ENCODE peak calls at places on chromosomes 4 and X, in five cellular contexts. V is left lung, S is skeletal muscle cell, R is sigmoid colon, Q is choroid plexus epithelial cell. X is an unnamed sample.

GRCh38 chrX:54824722-54825121 is 17.2 kb downstream of the MAGED2 start:
- DNase-seq in Q (no peak), R (no peak), V (no peak), S (no peak), X (no peak)

GRCh38 chr4:179625391-179625790 is 2183.2 kb upstream of the AGA start:
- DNase-seq in V (no peak), Q (peak; percentile 22), S (peak; percentile 67), R (no peak), X (peak; percentile 67)

GRCh38 chr4:117370944-117371665 is 285.7 kb upstream of the TRAM1L1 start:
- DNase-seq in V (no peak), Q (no peak), R (no peak), S (no peak), X (no peak)

GRCh38 chrX:133986008-133986683 is 752 bp upstream of the GPC3 start:
- DNase-seq in Q (no peak), S (no peak), R (no peak), V (no peak), X (no peak)

GRCh38 chr4:183721207-183722081 is 62.4 kb downstream of the TRAPPC11 start:
- DNase-seq in V (peak; percentile 74), Q (peak; percentile 55), S (no peak), R (no peak), X (peak; percentile 22)

GRCh38 chr4:22030321-22030720 is 81.7 kb upstream of the KCNIP4 start:
- DNase-seq in S (no peak), Q (no peak), R (no peak), V (no peak), X (peak; percentile 7)

GRCh38 chr4:52783069-52783468 is 31.8 kb upstream of the ERVMER34-1 start:
- DNase-seq in Q (no peak), R (no peak), S (no peak), V (no peak), X (peak; percentile 80)

GRCh38 chr4:169802871-169803270 is 45.1 kb upstream of the HPF1 start:
- DNase-seq in V (no peak), Q (no peak), S (no peak), R (no peak), X (no peak)

GRCh38 chrX:123731258-123731986 is 1.4 kb downstream of the THOC2 start:
- DNase-seq in S (no peak), V (peak; percentile 45), Q (peak; percentile 37), R (no peak), X (peak; percentile 23)

GRCh38 chr4:306551-306961 is 1.3 kb upstream of the ZNF732 start:
- DNase-seq in V (no peak), R (no peak), Q (no peak), S (no peak), X (no peak)

GRCh38 chr4:101102114-101102752 is 245.1 kb downstream of the PPP3CA start:
- DNase-seq in V (no peak), R (peak; percentile 69), Q (peak; percentile 94), S (peak; percentile 89), X (no peak)

GRCh38 chrX:3567681-3568080 is 145.8 kb downstream of the PRKX start:
- DNase-seq in S (no peak), R (no peak), Q (no peak), V (no peak), X (peak; percentile 2)

GRCh38 chr4:168741281-168742173 is 244.7 kb downstream of the PALLD start:
- DNase-seq in S (no peak), Q (no peak), R (no peak), V (peak; percentile 74), X (no peak)

GRCh38 chr4:67542076-67542475 is 3.2 kb downstream of the CENPC start:
- DNase-seq in R (no peak), V (no peak), Q (no peak), S (no peak), X (no peak)

GRCh38 chrX:24282381-24283121 is 31.3 kb downstream of the SUPT20HL2 start:
- DNase-seq in V (no peak), R (peak; percentile 69), S (no peak), Q (peak; percentile 31), X (no peak)

GRCh38 chr4:150799207-150799606 is 215.9 kb downstream of the LRBA start:
- DNase-seq in S (no peak), V (no peak), Q (peak; percentile 43), R (no peak), X (peak; percentile 5)

GRCh38 chr4:44447563-44448504 is 775 bp downstream of the KCTD8 start:
- DNase-seq in Q (peak; percentile 4), V (peak; percentile 28), S (no peak), R (peak; percentile 64), X (peak; percentile 36)

GRCh38 chrX:153499876-153500275 is 5.1 kb downstream of the BGN start:
- DNase-seq in Q (no peak), S (no peak), R (no peak), V (no peak), X (no peak)

GRCh38 chr4:112967109-112967508 is 82.3 kb upstream of the ANK2 start:
- DNase-seq in S (no peak), R (no peak), Q (no peak), V (no peak), X (no peak)

DNA sequence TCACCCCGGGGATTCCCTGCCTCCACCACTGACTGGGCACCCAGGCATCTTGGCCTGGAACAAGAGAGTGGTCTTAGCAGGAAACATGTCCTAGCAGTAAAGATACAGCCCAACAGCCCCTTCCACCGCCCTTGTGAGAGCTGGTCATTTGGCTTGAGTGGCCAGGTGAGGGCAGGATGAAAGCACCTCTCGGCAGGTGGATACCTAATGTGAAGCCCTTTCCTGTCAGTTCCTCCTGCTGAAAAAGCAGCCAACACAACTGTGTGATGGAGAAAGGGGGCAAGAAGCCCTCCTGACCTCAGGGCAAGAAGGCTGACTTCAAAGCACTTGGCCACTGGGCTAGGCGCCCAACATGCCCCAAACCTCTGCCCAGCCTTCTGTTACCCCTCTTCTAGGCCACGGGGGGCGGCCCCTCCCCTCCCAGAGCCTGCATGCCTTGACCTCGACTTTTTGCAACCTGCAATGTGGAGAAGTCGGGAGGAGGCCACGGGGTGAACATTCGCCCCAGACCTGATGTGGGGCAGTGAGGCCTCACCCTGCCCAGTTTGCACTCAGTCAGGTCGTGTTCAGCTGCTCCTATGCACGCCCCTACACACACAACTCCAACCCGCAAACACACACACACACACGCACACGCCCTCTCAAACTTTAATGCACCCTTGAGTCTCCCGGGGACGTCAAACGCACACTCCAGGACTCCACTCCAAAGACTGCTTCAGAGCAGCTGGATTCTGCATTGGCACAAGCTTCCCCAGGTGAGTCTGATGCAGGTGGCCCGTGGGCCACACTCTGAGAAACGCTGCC is 1.1 kb downstream of the LGI2 start:
- DNase-seq in V (no peak), S (no peak), R (no peak), Q (no peak), X (no peak)
- H3K4me3 ChIP-seq in V (peak overlapping the region; percentile 29), S (peak overlapping the region; percentile 44), R (peak overlapping the region; percentile 68), Q (no peak overlapping the region), X (no peak overlapping the region)

GRCh38 chrX:65745992-65746391 is 78.5 kb downstream of the MSN start:
- DNase-seq in V (no peak), Q (peak; percentile 22), S (no peak), R (no peak), X (peak; percentile 24)

GRCh38 chrX:65752294-65752693 is 84.8 kb downstream of the MSN start:
- DNase-seq in V (no peak), S (no peak), Q (no peak), R (no peak), X (no peak)

GRCh38 chrX:65755786-65756185 is 88.3 kb downstream of the MSN start:
- DNase-seq in V (no peak), Q (no peak), S (no peak), R (no peak), X (peak; percentile 51)

GRCh38 chrX:65750674-65751469 is 83.4 kb downstream of the MSN start:
- DNase-seq in R (no peak), S (no peak), Q (no peak), V (no peak), X (no peak)

DNA sequence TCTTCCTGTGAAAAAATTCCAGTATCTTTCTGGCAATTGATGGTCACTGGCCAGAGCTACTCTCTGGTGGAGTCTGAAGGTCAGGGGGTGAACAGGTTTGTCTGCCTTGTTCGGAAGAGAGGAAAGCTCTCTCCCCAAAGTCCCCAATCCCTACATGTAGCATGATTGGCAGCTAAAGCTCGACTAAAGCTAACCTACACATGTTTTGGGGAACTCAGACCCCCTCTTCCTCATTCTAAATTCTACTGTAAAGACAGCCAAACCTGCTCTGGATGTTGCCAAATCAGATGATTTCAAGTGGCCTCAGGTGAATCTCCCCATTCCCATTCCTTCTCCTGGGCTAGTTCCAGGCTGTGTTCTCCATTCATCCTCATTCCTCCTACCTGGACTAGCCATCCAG is 84.1 kb downstream of the MSN start:
- DNase-seq in Q (no peak), V (no peak), S (no peak), R (no peak), X (no peak)
- H3K4me3 ChIP-seq in Q (no peak overlapping the region), V (no peak overlapping the region), S (no peak overlapping the region), R (no peak overlapping the region), X (no peak overlapping the region)

GRCh38 chr4:87525636-87526035 is 3.5 kb downstream of the SPARCL1 start:
- DNase-seq in S (peak; percentile 68), R (peak; percentile 75), Q (peak; percentile 62), V (no peak), X (peak; percentile 81)

GRCh38 chr4:87524456-87524855 is 4.7 kb downstream of the SPARCL1 start:
- DNase-seq in R (no peak), S (no peak), Q (no peak), V (no peak), X (no peak)

GRCh38 chr4:87530868-87531267 is 1.7 kb upstream of the SPARCL1 start:
- DNase-seq in V (no peak), Q (peak; percentile 22), S (peak; percentile 94), R (peak; percentile 95), X (peak; percentile 93)

GRCh38 chr4:87529187-87529586 is at the start of gene SPARCL1:
- DNase-seq in S (no peak), V (no peak), R (peak; percentile 86), Q (no peak), X (no peak)

DNA sequence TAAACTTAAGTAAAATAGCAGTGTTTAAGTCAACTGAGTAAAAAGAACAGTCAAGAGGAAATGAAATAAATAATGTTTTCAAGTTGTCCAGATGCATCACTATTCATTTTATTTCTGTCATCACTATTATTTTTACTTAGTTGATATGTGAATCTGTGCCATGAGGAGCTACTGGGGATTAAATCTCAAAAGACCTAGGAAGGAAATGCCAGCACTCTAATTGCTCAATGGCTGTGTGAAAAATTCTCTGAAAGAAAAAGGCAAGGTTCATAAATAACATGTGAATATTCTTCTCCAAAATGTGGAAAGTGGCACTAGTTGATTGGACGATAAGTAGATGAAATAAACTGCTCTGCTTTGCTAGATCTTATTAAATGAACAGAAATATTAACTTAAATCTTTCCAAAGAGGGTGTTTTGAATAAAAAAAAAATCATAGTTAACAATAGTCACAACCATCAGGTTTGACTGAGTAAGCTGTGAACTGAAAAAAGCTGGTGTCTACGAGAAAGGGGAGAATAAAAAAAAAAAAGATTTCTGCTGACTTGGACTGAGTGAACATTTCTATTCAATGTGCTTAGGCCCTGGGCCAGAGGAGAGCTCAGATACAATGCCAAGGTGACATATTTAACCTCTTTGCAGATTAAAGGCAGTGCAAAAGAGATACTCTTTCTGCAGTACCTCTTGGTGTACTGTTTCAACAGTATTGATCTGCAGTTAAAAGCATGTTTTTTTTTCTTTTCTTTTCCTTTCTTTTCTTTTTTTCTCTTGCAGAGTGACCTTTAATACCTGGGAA is 1.5 kb downstream of the SPARCL1 start:
- DNase-seq in V (no peak), S (no peak), R (no peak), Q (peak; percentile 23), X (no peak)
- H3K4me3 ChIP-seq in V (peak overlapping the region; percentile 30), S (no peak overlapping the region), R (peak overlapping the region; percentile 59), Q (no peak overlapping the region), X (no peak overlapping the region)

DNA sequence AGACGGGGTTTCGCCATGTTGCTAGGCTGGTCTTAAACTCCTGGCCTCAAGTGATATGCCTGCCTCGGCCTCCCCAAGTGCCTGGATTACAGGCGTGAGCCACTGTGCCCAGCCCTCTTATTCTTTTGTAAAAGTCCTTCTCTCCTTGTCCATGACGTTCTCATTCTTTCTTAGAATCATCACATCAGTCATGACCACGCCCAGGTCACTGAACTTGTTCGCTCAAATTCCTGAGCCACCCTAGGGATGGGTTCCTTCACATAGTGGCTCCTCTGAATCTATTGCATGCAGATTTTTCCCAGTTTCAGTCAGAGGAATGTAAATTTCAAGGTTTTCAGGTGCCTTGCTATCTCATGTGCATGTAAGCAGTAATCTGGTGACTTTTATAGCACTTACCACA is 15.7 kb downstream of the JADE1 start:
- DNase-seq in R (no peak), V (no peak), S (no peak), Q (peak; percentile 46), X (peak; percentile 78)
- H3K4me3 ChIP-seq in R (no peak overlapping the region), V (no peak overlapping the region), S (no peak overlapping the region), Q (no peak overlapping the region), X (no peak overlapping the region)

X was measured in epithelial cell of esophagus.